ENCODE peak calls at places on chromosomes 12 and 14, in six cellular contexts. One of them, this sample, is unnamed.
A peak's percentile ranks its signal among the peaks of the same experiment; 100 is the strongest.

GRCh38 chr12:15088115-15088514 is 115.3 kb downstream of the PDE6H start:
- DNase-seq in CD4-positive, CD25-positive, alpha-beta regulatory T cell: no peak
- DNase-seq in ovary: no peak
- DNase-seq in tibial nerve: no peak
- DNase-seq in CD8-positive, alpha-beta memory T cell: no peak
- DNase-seq in cardiac muscle cell: no peak
- DNase-seq in this sample: no peak

GRCh38 chr14:32728957-32729356 is 209.7 kb upstream of the NPAS3 start:
- DNase-seq in cardiac muscle cell: no peak
- DNase-seq in CD4-positive, CD25-positive, alpha-beta regulatory T cell: no peak
- DNase-seq in CD8-positive, alpha-beta memory T cell: no peak
- DNase-seq in tibial nerve: no peak
- DNase-seq in ovary: no peak
- DNase-seq in this sample: no peak

GRCh38 chr14:47060050-47060449 is 408.5 kb upstream of the RPL10L start:
- DNase-seq in CD8-positive, alpha-beta memory T cell: no peak
- DNase-seq in tibial nerve: no peak
- DNase-seq in CD4-positive, CD25-positive, alpha-beta regulatory T cell: no peak
- DNase-seq in ovary: no peak
- DNase-seq in cardiac muscle cell: no peak
- DNase-seq in this sample: no peak

GRCh38 chr12:4506870-4507269 is 31.8 kb upstream of the RAD51AP1 start:
- DNase-seq in tibial nerve: no peak
- DNase-seq in ovary: no peak
- DNase-seq in CD4-positive, CD25-positive, alpha-beta regulatory T cell: no peak
- DNase-seq in CD8-positive, alpha-beta memory T cell: no peak
- DNase-seq in cardiac muscle cell: no peak
- DNase-seq in this sample: no peak

GRCh38 chr14:68607081-68607851 is 185.6 kb downstream of the ZFP36L1 start:
- DNase-seq in cardiac muscle cell: no peak
- DNase-seq in tibial nerve: no peak
- DNase-seq in CD4-positive, CD25-positive, alpha-beta regulatory T cell: no peak
- DNase-seq in ovary: peak; percentile 69
- DNase-seq in CD8-positive, alpha-beta memory T cell: no peak
- DNase-seq in this sample: no peak

GRCh38 chr12:107477018-107477417 is 208.6 kb upstream of the PWP1 start:
- DNase-seq in cardiac muscle cell: no peak
- DNase-seq in CD8-positive, alpha-beta memory T cell: no peak
- DNase-seq in ovary: no peak
- DNase-seq in tibial nerve: no peak
- DNase-seq in CD4-positive, CD25-positive, alpha-beta regulatory T cell: no peak
- DNase-seq in this sample: no peak

GRCh38 chr12:14185441-14186192 is 179.9 kb upstream of the ATF7IP start:
- DNase-seq in tibial nerve: peak; percentile 12
- DNase-seq in cardiac muscle cell: peak; percentile 73
- DNase-seq in CD8-positive, alpha-beta memory T cell: no peak
- DNase-seq in CD4-positive, CD25-positive, alpha-beta regulatory T cell: no peak
- DNase-seq in ovary: no peak
- DNase-seq in this sample: peak; percentile 55

GRCh38 chr12:122318607-122319311 is 52.5 kb upstream of the VPS33A start:
- DNase-seq in CD4-positive, CD25-positive, alpha-beta regulatory T cell: no peak
- DNase-seq in tibial nerve: peak; percentile 55
- DNase-seq in ovary: no peak
- DNase-seq in cardiac muscle cell: no peak
- DNase-seq in CD8-positive, alpha-beta memory T cell: no peak
- DNase-seq in this sample: no peak

GRCh38 chr12:119005832-119006360 is 24.6 kb downstream of the SRRM4 start:
- DNase-seq in CD8-positive, alpha-beta memory T cell: no peak
- DNase-seq in CD4-positive, CD25-positive, alpha-beta regulatory T cell: no peak
- DNase-seq in ovary: no peak
- DNase-seq in cardiac muscle cell: no peak
- DNase-seq in tibial nerve: no peak
- DNase-seq in this sample: no peak

GRCh38 chr14:54727929-54728328 is 161.0 kb downstream of the SAMD4A start:
- DNase-seq in tibial nerve: no peak
- DNase-seq in cardiac muscle cell: no peak
- DNase-seq in CD4-positive, CD25-positive, alpha-beta regulatory T cell: no peak
- DNase-seq in ovary: no peak
- DNase-seq in CD8-positive, alpha-beta memory T cell: no peak
- DNase-seq in this sample: no peak

GRCh38 chr12:32777776-32778175 is 22.1 kb upstream of the YARS2 start:
- DNase-seq in ovary: no peak
- DNase-seq in CD8-positive, alpha-beta memory T cell: no peak
- DNase-seq in CD4-positive, CD25-positive, alpha-beta regulatory T cell: no peak
- DNase-seq in tibial nerve: no peak
- DNase-seq in cardiac muscle cell: no peak
- DNase-seq in this sample: no peak

GRCh38 chr12:53325539-53326061 is 4.2 kb upstream of the AAAS start:
- DNase-seq in CD4-positive, CD25-positive, alpha-beta regulatory T cell: no peak
- DNase-seq in tibial nerve: no peak
- DNase-seq in ovary: peak; percentile 62
- DNase-seq in cardiac muscle cell: peak; percentile 37
- DNase-seq in CD8-positive, alpha-beta memory T cell: no peak
- DNase-seq in this sample: no peak

GRCh38 chr14:34911209-34912150 is 36.3 kb upstream of the BAZ1A start:
- DNase-seq in CD8-positive, alpha-beta memory T cell: no peak
- DNase-seq in CD4-positive, CD25-positive, alpha-beta regulatory T cell: no peak
- DNase-seq in ovary: no peak
- DNase-seq in cardiac muscle cell: peak; percentile 1
- DNase-seq in tibial nerve: no peak
- DNase-seq in this sample: peak; percentile 22

GRCh38 chr12:65631621-65632111 is 192.6 kb upstream of the HMGA2 start:
- DNase-seq in ovary: no peak
- DNase-seq in CD4-positive, CD25-positive, alpha-beta regulatory T cell: no peak
- DNase-seq in CD8-positive, alpha-beta memory T cell: no peak
- DNase-seq in tibial nerve: peak; percentile 52
- DNase-seq in cardiac muscle cell: no peak
- DNase-seq in this sample: no peak

GRCh38 chr12:13165578-13166120 is 30.9 kb upstream of the EMP1 start:
- DNase-seq in cardiac muscle cell: no peak
- DNase-seq in ovary: peak; percentile 43
- DNase-seq in tibial nerve: peak; percentile 57
- DNase-seq in CD8-positive, alpha-beta memory T cell: peak; percentile 11
- DNase-seq in CD4-positive, CD25-positive, alpha-beta regulatory T cell: peak; percentile 30
- DNase-seq in this sample: no peak

GRCh38 chr12:32270818-32271710 is 128.3 kb upstream of the FGD4 start:
- DNase-seq in tibial nerve: no peak
- DNase-seq in cardiac muscle cell: no peak
- DNase-seq in CD8-positive, alpha-beta memory T cell: no peak
- DNase-seq in CD4-positive, CD25-positive, alpha-beta regulatory T cell: no peak
- DNase-seq in ovary: no peak
- DNase-seq in this sample: no peak

GRCh38 chr12:42309996-42310395 is 15.9 kb downstream of the ZCRB1 start:
- DNase-seq in tibial nerve: no peak
- DNase-seq in CD8-positive, alpha-beta memory T cell: no peak
- DNase-seq in cardiac muscle cell: no peak
- DNase-seq in CD4-positive, CD25-positive, alpha-beta regulatory T cell: no peak
- DNase-seq in ovary: no peak
- DNase-seq in this sample: no peak

GRCh38 chr14:104435147-104436046 is 144.2 kb upstream of the C14orf180 start:
- DNase-seq in CD4-positive, CD25-positive, alpha-beta regulatory T cell: no peak
- DNase-seq in tibial nerve: peak; percentile 2
- DNase-seq in ovary: no peak
- DNase-seq in CD8-positive, alpha-beta memory T cell: no peak
- DNase-seq in cardiac muscle cell: no peak
- DNase-seq in this sample: no peak

GRCh38 chr12:46356655-46357437 is 15.7 kb downstream of the SLC38A2 start:
- DNase-seq in cardiac muscle cell: no peak
- DNase-seq in ovary: no peak
- DNase-seq in CD4-positive, CD25-positive, alpha-beta regulatory T cell: no peak
- DNase-seq in CD8-positive, alpha-beta memory T cell: no peak
- DNase-seq in tibial nerve: no peak
- DNase-seq in this sample: no peak

GRCh38 chr14:31465113-31465512 is 7.8 kb upstream of the DTD2 start:
- DNase-seq in CD8-positive, alpha-beta memory T cell: no peak
- DNase-seq in CD4-positive, CD25-positive, alpha-beta regulatory T cell: no peak
- DNase-seq in cardiac muscle cell: no peak
- DNase-seq in ovary: no peak
- DNase-seq in tibial nerve: no peak
- DNase-seq in this sample: no peak

GRCh38 chr12:68236421-68237059 is 10.9 kb upstream of the IL26 start:
- DNase-seq in tibial nerve: no peak
- DNase-seq in CD4-positive, CD25-positive, alpha-beta regulatory T cell: peak; percentile 16
- DNase-seq in cardiac muscle cell: no peak
- DNase-seq in CD8-positive, alpha-beta memory T cell: no peak
- DNase-seq in ovary: no peak
- DNase-seq in this sample: no peak

GRCh38 chr12:119668315-119668651 is 350 bp downstream of the PRKAB1 start:
- DNase-seq in CD8-positive, alpha-beta memory T cell: no peak
- DNase-seq in tibial nerve: no peak
- DNase-seq in ovary: no peak
- DNase-seq in cardiac muscle cell: no peak
- DNase-seq in CD4-positive, CD25-positive, alpha-beta regulatory T cell: no peak
- DNase-seq in this sample: no peak

GRCh38 chr12:26317942-26318565 is 122.7 kb downstream of the SSPN start:
- DNase-seq in cardiac muscle cell: no peak
- DNase-seq in tibial nerve: no peak
- DNase-seq in CD4-positive, CD25-positive, alpha-beta regulatory T cell: no peak
- DNase-seq in CD8-positive, alpha-beta memory T cell: no peak
- DNase-seq in ovary: no peak
- DNase-seq in this sample: no peak

GRCh38 chr12:2111816-2112215 is 59.0 kb downstream of the CACNA1C start:
- DNase-seq in CD4-positive, CD25-positive, alpha-beta regulatory T cell: no peak
- DNase-seq in cardiac muscle cell: no peak
- DNase-seq in tibial nerve: no peak
- DNase-seq in ovary: no peak
- DNase-seq in CD8-positive, alpha-beta memory T cell: no peak
- DNase-seq in this sample: no peak

GRCh38 chr14:24662753-24663152 is 28.8 kb upstream of the GZMB start:
- DNase-seq in cardiac muscle cell: no peak
- DNase-seq in CD4-positive, CD25-positive, alpha-beta regulatory T cell: no peak
- DNase-seq in ovary: no peak
- DNase-seq in CD8-positive, alpha-beta memory T cell: no peak
- DNase-seq in tibial nerve: no peak
- DNase-seq in this sample: no peak

GRCh38 chr12:131030472-131031328 is 77.0 kb downstream of the ADGRD1 start:
- DNase-seq in tibial nerve: no peak
- DNase-seq in ovary: no peak
- DNase-seq in CD8-positive, alpha-beta memory T cell: no peak
- DNase-seq in cardiac muscle cell: no peak
- DNase-seq in CD4-positive, CD25-positive, alpha-beta regulatory T cell: no peak
- DNase-seq in this sample: no peak

GRCh38 chr14:38056270-38056669 is 151.4 kb upstream of the SSTR1 start:
- DNase-seq in CD4-positive, CD25-positive, alpha-beta regulatory T cell: no peak
- DNase-seq in ovary: no peak
- DNase-seq in cardiac muscle cell: no peak
- DNase-seq in CD8-positive, alpha-beta memory T cell: no peak
- DNase-seq in tibial nerve: no peak
- DNase-seq in this sample: no peak

GRCh38 chr14:71236430-71236829 is 329.2 kb downstream of the PCNX1 start:
- DNase-seq in CD8-positive, alpha-beta memory T cell: no peak
- DNase-seq in tibial nerve: no peak
- DNase-seq in CD4-positive, CD25-positive, alpha-beta regulatory T cell: no peak
- DNase-seq in cardiac muscle cell: no peak
- DNase-seq in ovary: no peak
- DNase-seq in this sample: no peak

GRCh38 chr12:131242741-131243496 is 289.2 kb downstream of the ADGRD1 start:
- DNase-seq in ovary: no peak
- DNase-seq in cardiac muscle cell: no peak
- DNase-seq in CD8-positive, alpha-beta memory T cell: no peak
- DNase-seq in tibial nerve: no peak
- DNase-seq in CD4-positive, CD25-positive, alpha-beta regulatory T cell: no peak
- DNase-seq in this sample: peak; percentile 33

GRCh38 chr12:95224202-95225170 is 6.9 kb downstream of the VEZT start:
- DNase-seq in CD8-positive, alpha-beta memory T cell: no peak
- DNase-seq in ovary: no peak
- DNase-seq in cardiac muscle cell: peak; percentile 15
- DNase-seq in CD4-positive, CD25-positive, alpha-beta regulatory T cell: no peak
- DNase-seq in tibial nerve: no peak
- DNase-seq in this sample: no peak
- H3K4me1 ChIP-seq in CD8-positive, alpha-beta memory T cell: peaks cover 2% of the 10 kb centered on the region
- H3K4me1 ChIP-seq in ovary: peaks cover 12% of the 10 kb centered on the region
- H3K4me1 ChIP-seq in cardiac muscle cell: peaks cover 17% of the 10 kb centered on the region
- H3K4me1 ChIP-seq in CD4-positive, CD25-positive, alpha-beta regulatory T cell: no peaks in the 10 kb centered on the region
- H3K4me1 ChIP-seq in tibial nerve: peaks cover 62% of the 10 kb centered on the region
- H3K4me1 ChIP-seq in this sample: peaks cover 15% of the 10 kb centered on the region

DNA sequence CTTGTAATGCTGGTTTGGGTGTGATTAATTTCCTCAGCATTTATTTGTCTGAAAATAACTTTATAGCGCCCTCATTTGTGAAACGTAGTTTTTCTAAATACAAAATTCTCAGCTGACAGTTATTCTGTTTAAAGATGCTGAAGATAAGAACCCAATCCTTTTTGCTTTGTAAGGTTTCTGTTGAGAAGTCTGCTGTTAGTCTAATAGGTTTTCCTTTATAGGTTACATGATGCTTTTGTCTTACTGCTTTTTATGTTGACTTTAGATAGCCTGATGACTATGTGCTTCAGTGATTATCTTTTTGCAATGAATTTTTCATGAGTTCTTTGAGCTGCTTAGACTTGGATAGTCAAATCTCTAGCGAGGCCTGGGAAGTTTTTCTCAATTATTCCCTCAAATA is 168.6 kb upstream of the PDE3A start:
- DNase-seq in CD4-positive, CD25-positive, alpha-beta regulatory T cell: no peak
- DNase-seq in CD8-positive, alpha-beta memory T cell: no peak
- DNase-seq in ovary: no peak
- DNase-seq in tibial nerve: no peak
- DNase-seq in cardiac muscle cell: no peak
- DNase-seq in this sample: no peak
- H3K9me3 ChIP-seq in CD4-positive, CD25-positive, alpha-beta regulatory T cell: no peaks in the 10 kb centered on the region
- H3K9me3 ChIP-seq in CD8-positive, alpha-beta memory T cell: no peaks in the 10 kb centered on the region
- H3K9me3 ChIP-seq in ovary: no peaks in the 10 kb centered on the region
- H3K9me3 ChIP-seq in tibial nerve: no peaks in the 10 kb centered on the region
- H3K9me3 ChIP-seq in cardiac muscle cell: no peaks in the 10 kb centered on the region
- H3K9me3 ChIP-seq in this sample: peaks cover 2% of the 10 kb centered on the region

DNA sequence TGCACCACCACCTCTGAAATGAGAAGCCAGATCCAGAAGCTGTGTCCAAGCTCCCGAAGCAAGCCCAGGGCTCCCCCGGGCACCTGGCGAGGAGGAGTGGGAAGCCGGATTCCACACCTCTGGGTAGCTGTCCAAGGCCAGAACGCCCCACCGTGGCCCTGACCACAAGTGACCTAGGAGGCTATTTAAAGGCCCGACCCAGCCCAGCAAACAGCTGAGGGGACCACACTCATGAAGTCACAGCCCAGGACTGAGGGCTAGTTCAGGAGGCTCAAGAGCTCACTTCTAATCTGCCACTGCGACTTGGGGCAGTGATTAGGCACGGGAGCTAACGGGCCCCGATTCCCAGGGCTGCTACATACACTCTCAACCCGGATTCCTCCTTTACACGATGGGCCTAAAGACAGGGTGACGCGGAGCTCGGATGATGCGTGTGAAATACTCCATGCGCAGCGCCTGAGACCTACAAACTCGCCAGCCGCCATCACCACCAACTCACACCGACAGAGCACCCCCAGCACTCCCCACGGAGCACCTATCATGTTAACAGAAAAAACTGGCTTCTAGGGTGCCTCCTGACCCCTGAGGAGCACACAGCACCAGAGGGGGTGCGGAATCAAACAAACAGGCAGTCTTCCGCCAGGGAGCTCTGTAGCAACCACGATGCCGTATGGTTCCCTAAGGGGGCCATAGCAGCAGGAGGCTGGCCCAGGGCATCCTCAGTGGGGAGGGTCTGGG is 84.0 kb upstream of the GPR68 start:
- DNase-seq in tibial nerve: no peak
- DNase-seq in ovary: no peak
- DNase-seq in CD8-positive, alpha-beta memory T cell: no peak
- DNase-seq in cardiac muscle cell: no peak
- DNase-seq in CD4-positive, CD25-positive, alpha-beta regulatory T cell: no peak
- DNase-seq in this sample: no peak
- H3K4me3 ChIP-seq in tibial nerve: no peak overlapping the region
- H3K4me3 ChIP-seq in ovary: no peak overlapping the region
- H3K4me3 ChIP-seq in CD8-positive, alpha-beta memory T cell: no peak overlapping the region
- H3K4me3 ChIP-seq in cardiac muscle cell: no peak overlapping the region
- H3K4me3 ChIP-seq in CD4-positive, CD25-positive, alpha-beta regulatory T cell: no peak overlapping the region
- H3K4me3 ChIP-seq in this sample: no peak overlapping the region

GRCh38 chr14:99244960-99245340 is 27.0 kb downstream of the BCL11B start:
- DNase-seq in CD4-positive, CD25-positive, alpha-beta regulatory T cell: no peak
- DNase-seq in CD8-positive, alpha-beta memory T cell: no peak
- DNase-seq in ovary: no peak
- DNase-seq in cardiac muscle cell: no peak
- DNase-seq in tibial nerve: no peak
- DNase-seq in this sample: no peak
- H3K4me1 ChIP-seq in CD4-positive, CD25-positive, alpha-beta regulatory T cell: peaks cover 94% of the 10 kb centered on the region
- H3K4me1 ChIP-seq in CD8-positive, alpha-beta memory T cell: peaks cover 89% of the 10 kb centered on the region
- H3K4me1 ChIP-seq in ovary: peaks cover 2% of the 10 kb centered on the region
- H3K4me1 ChIP-seq in cardiac muscle cell: peaks cover 14% of the 10 kb centered on the region
- H3K4me1 ChIP-seq in tibial nerve: peaks cover 15% of the 10 kb centered on the region
- H3K4me1 ChIP-seq in this sample: peaks cover 39% of the 10 kb centered on the region